ENCODE peak calls at places on chromosomes 13 and 19, in four cellular contexts. G, T, D and W are unnamed samples.

GRCh38 chr13:95510950-95511349 is 41.6 kb upstream of the CLDN10 start:
- DNase-seq in T (no peak), D (no peak), G (no peak), W (no peak)

GRCh38 chr13:50353651-50354415 is 338.6 kb downstream of the KCNRG start:
- DNase-seq in T (no peak), D (no peak), G (no peak), W (no peak)

GRCh38 chr13:37144661-37145060 is 39.2 kb upstream of the CSNK1A1L start:
- DNase-seq in G (no peak), T (no peak), D (no peak), W (no peak)

GRCh38 chr19:44725251-44725650 is 23.3 kb upstream of the BCL3 start:
- DNase-seq in D (peak; percentile 49), T (no peak), G (no peak), W (no peak)

GRCh38 chr19:5943623-5944022 is 29.6 kb downstream of the CAPS start:
- DNase-seq in G (no peak), T (no peak), D (no peak), W (no peak)

GRCh38 chr19:3734310-3734600 is 26.1 kb downstream of the TJP3 start:
- DNase-seq in D (no peak), G (no peak), T (no peak), W (no peak)

GRCh38 chr19:54609356-54609791 is 15.9 kb downstream of the LILRA1 start:
- DNase-seq in D (no peak), G (no peak), T (no peak), W (no peak)

GRCh38 chr13:67880916-67881315 is 650.8 kb upstream of the PCDH9 start:
- DNase-seq in T (no peak), G (no peak), D (no peak), W (no peak)

GRCh38 chr13:85497652-85498051 is 301.6 kb downstream of the SLITRK6 start:
- DNase-seq in D (no peak), G (no peak), T (no peak), W (no peak)

GRCh38 chr19:46147791-46148288 is at the start of gene IGFL2:
- DNase-seq in D (no peak), T (no peak), G (no peak), W (peak; percentile 15)

GRCh38 chr13:39410089-39410901 is 192.7 kb downstream of the LHFPL6 start:
- DNase-seq in T (no peak), D (no peak), G (no peak), W (no peak)

GRCh38 chr13:106523566-106523965 is 11.9 kb downstream of the EFNB2 start:
- DNase-seq in T (no peak), G (no peak), D (no peak), W (no peak)

GRCh38 chr13:73417012-73417615 is 358.3 kb downstream of the KLF5 start:
- DNase-seq in T (no peak), G (no peak), D (peak; percentile 6), W (peak; percentile 46)

GRCh38 chr19:45768644-45769053 is 403 bp downstream of the SIX5 start:
- DNase-seq in T (no peak), D (peak; percentile 46), G (no peak), W (no peak)

GRCh38 chr13:107461751-107462150 is 753.6 kb downstream of the LIG4 start:
- DNase-seq in G (no peak), D (no peak), T (no peak), W (no peak)

GRCh38 chr13:98019186-98019585 is 65.7 kb downstream of the IPO5 start:
- DNase-seq in D (no peak), G (no peak), T (no peak), W (no peak)

GRCh38 chr19:17706750-17707181 is 12.5 kb upstream of the MAP1S start:
- DNase-seq in G (peak; percentile 68), T (no peak), D (peak; percentile 96), W (peak; percentile 69)
- TF ChIP-seq SP1 in G (peak; percentile 83), T (no peak), D (no peak), W (no peak)

GRCh38 chr19:1154731-1155351 is 19.2 kb downstream of the SBNO2 start:
- DNase-seq in T (no peak), D (no peak), G (no peak), W (no peak)
- TF ChIP-seq EGR1 in T (no peak), D (no peak), G (no peak), W (no peak)

DNA sequence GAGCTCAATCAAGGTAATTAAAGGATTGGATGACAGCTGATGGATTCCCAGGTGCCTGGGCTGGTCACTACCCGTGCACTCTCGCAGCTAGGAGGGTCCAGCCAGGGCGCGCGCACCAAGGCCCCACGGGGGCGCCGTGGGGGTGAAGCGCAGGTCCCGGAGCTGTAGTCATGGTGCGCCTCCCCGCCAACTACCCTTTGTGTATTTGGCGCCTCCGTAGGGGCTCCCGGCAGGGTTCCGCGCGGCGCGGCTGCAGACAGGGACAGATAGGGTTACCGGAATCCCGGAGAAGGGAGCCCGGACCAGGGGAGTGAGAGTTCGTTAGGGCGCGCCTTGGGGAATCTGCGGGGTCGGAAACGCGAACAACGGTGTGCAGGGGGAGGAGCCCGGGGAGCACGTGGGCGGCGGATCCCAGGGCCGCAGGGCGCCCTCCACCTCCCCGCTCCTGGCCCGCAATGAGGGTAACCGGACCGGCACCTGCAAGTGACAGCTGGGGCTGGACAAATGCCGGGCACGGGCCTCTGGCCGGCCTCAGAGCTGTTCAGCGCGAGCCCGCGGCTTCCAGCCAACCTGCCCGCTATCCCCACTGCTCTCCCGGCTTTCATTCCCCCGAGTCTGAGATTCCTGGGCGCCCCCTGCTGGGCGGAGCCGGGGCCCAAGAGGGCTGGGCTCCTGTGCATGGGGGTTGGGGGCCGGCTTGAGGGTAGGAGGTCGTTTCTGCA is 3.4 kb upstream of the PRAM1 start:
- DNase-seq in D (peak; percentile 84), T (no peak), G (peak; percentile 49), W (no peak)
- TF ChIP-seq SP1 in D (peak; percentile 55), T (no peak), G (no peak), W (no peak)

GRCh38 chr19:35478794-35479193 is 11.5 kb downstream of the KRTDAP start:
- DNase-seq in G (no peak), D (no peak), T (no peak), W (no peak)
- TF ChIP-seq EGR1 in G (no peak), D (no peak), T (no peak), W (no peak)

DNA sequence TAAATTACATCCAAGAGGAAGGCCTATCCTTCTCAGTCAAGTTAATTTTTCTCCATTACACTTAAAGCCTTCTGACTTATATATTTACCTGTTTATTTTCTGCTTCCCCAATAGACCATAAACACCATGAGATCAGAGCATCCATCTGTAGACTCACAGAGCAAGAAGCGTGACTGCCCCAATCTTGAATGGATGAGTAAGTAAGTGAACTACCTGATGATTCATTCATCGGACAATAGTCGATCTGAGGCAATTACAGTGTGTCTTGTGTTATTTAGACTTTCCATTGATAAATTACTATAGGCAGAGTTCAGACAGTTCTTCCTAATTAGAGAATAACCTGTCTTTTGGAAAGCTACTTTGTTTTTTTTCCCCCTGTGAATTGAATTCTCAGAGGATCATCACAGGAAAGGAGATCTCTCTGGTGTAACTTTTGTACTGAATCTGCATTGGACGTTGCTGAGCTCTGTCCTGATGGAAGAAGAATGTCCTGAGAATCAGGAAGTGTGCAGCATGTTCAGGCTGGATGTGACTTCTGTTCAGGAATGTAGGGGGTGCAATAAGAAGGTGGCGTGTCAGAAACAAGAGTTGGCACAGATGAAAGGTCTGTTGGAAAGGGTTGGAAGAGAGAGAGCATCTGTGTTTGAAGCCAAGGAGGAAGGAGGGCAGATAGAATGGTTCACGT is 367.0 kb downstream of the NALCN start:
- DNase-seq in T (no peak), D (no peak), G (no peak), W (no peak)
- TF ChIP-seq SP1 in T (no peak), D (no peak), G (no peak), W (no peak)

GRCh38 chr13:75505327-75505726 is 23.4 kb upstream of the TBC1D4 start:
- DNase-seq in D (no peak), T (no peak), G (no peak), W (no peak)

GRCh38 chr13:75505966-75506365 is 24.0 kb upstream of the TBC1D4 start:
- DNase-seq in G (no peak), T (no peak), D (peak; percentile 6), W (no peak)

GRCh38 chr13:75508002-75508548 is 26.1 kb upstream of the TBC1D4 start:
- DNase-seq in G (no peak), D (no peak), T (no peak), W (no peak)

GRCh38 chr13:75511226-75511625 is 26.4 kb downstream of the COMMD6 start:
- DNase-seq in T (no peak), G (no peak), D (no peak), W (no peak)

DNA sequence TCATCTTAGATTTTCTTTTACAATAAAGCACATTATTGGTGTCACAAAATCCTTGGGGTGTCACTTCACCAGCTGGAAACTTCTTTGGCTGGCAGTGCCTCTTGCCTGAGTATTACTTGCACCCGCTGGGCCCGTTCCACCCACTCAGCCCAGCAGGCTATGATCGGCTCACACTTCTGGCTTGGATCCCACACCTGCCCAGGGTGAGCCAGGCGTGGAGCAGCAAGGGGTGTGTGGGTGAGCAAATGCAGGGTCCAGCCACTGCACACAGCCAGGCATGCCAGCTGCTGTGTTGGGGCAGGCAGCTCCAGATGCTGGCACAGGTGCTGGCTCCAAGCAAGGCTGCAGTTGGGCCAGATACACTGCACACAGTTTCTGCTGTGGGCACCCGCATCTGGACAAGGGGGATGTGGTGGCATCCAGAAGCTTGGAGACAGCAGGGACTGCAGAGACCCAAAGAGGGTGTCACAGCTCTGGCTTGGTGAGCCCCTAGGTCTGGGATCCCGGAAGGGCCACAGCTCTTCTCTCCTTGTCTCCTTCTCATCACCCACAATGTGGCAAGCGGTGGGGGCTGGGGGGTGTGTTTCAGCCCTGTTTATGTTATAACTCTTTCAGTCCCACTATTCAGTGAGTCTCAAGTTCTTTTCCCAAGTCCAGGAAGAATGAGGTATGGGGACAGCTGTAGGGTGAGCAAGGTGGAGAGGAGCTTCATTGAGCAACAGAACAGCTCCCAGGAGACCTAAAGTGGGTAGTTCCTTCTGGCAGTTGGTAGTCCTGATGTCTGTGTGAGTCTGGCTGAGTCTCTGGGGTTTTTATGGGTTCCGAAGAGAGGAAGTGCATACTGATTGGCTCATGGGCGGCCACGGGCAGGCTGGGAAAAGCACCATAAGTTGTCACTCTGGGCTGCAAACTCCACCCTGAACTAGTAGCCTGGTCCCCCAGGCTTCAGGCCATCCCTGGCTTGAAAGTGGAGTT is 25.3 kb upstream of the TBC1D4 start:
- DNase-seq in G (no peak), T (no peak), D (no peak), W (no peak)
- TF ChIP-seq EGR1 in G (no peak), T (no peak), D (no peak), W (no peak)

GRCh38 chr13:99463998-99464397 is 37.3 kb upstream of the TM9SF2 start:
- DNase-seq in D (no peak), G (no peak), T (no peak), W (no peak)

GRCh38 chr13:99468971-99469545 is 32.2 kb upstream of the TM9SF2 start:
- DNase-seq in T (no peak), G (no peak), D (no peak), W (no peak)

GRCh38 chr13:99465454-99465853 is 35.8 kb upstream of the TM9SF2 start:
- DNase-seq in D (no peak), G (no peak), T (no peak), W (no peak)

GRCh38 chr13:99467764-99468163 is 33.5 kb upstream of the TM9SF2 start:
- DNase-seq in G (no peak), D (no peak), T (no peak), W (no peak)

DNA sequence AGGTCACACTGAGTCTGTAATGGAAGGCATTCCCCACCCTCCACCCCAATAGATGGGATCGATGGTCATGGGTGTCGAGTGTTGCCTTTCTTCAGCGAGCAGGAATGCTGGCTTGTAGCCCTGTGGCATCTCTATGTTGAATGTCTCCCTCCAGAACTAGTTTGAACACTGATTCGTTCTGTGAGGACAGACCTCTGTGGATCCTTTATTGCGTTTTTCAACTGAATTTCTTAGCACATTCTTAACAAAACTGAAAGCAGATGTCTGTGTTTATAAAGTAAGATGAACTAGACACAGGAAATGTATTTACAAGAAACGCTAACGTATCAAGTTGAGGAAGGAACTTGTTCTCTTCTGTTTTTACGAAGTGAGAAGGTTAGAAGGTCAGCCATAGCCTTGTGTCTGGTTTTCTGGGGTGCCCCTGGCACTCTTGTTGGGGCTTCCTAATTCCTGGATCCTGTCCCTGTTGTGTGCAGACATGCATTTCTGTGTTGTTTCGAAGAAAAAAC is 36.8 kb upstream of the TM9SF2 start:
- DNase-seq in T (no peak), G (no peak), D (no peak), W (no peak)
- TF ChIP-seq SP1 in T (no peak), G (no peak), D (no peak), W (no peak)